ENCODE peak calls at places on chromosomes 13 and 19, in nine cellular contexts. P, L, H, W, C, F, Z, T and Q are unnamed samples.

GRCh38 chr19:29671393-29672076 is 6.3 kb downstream of the PLEKHF1 start:
- DNase-seq in W (peak), H (peak), L (peak), T (no peak), F (peak), Z (peak), C (no peak), P (no peak), Q (no peak)

GRCh38 chr19:4229179-4229931 is at the start of gene EBI3:
- DNase-seq in Z (no peak), L (peak), W (peak), H (peak), C (no peak), T (no peak), F (peak), P (no peak), Q (no peak)

GRCh38 chr13:40983269-40983668 is 35.8 kb downstream of the ELF1 start:
- DNase-seq in T (no peak), Z (no peak), L (no peak), H (no peak), W (no peak), F (no peak), C (no peak), P (no peak), Q (no peak)

GRCh38 chr13:101325423-101325822 is 90.9 kb downstream of the NALCN start:
- DNase-seq in C (no peak), Z (no peak), L (no peak), W (no peak), F (no peak), H (no peak), T (no peak), P (no peak), Q (no peak)

GRCh38 chr19:42290523-42291436 is 11.2 kb upstream of the PRR19 start:
- DNase-seq in Z (no peak), W (peak), L (no peak), F (no peak), C (peak), H (no peak), T (no peak), P (no peak), Q (peak)

GRCh38 chr13:76887070-76887563 is 912 bp upstream of the KCTD12 start:
- DNase-seq in C (no peak), T (no peak), Z (no peak), P (no peak), W (no peak), H (no peak), F (no peak), L (no peak), Q (peak)

GRCh38 chr13:106446011-106446410 is 89.5 kb downstream of the EFNB2 start:
- DNase-seq in H (no peak), W (no peak), F (no peak), T (no peak), C (no peak), L (no peak), Z (no peak), P (no peak), Q (no peak)

GRCh38 chr13:20740021-20740420 is 33.7 kb downstream of the EEF1AKMT1 start:
- DNase-seq in P (no peak), L (no peak), H (no peak), W (no peak), T (no peak), F (no peak), Z (no peak), C (no peak), Q (no peak)

GRCh38 chr13:75870397-75870801 is 234.3 kb downstream of the LMO7 start:
- DNase-seq in L (no peak), T (no peak), Z (no peak), F (peak), P (no peak), H (no peak), C (no peak), W (peak), Q (no peak)

GRCh38 chr13:113448545-113448884 is 4.8 kb downstream of the ADPRHL1 start:
- DNase-seq in L (peak), C (no peak), Z (peak), F (peak), P (no peak), T (no peak), H (peak), W (no peak), Q (no peak)

GRCh38 chr19:18306903-18307681 is 15.8 kb downstream of the LSM4 start:
- DNase-seq in T (no peak), W (no peak), F (no peak), C (no peak), P (no peak), L (no peak), H (no peak), Z (no peak), Q (peak)
- TF ChIP-seq CTCF in T (peak), W (no peak), F (no peak), C (no peak), P (no peak), L (no peak), H (peak), Z (no peak), Q (no peak)

DNA sequence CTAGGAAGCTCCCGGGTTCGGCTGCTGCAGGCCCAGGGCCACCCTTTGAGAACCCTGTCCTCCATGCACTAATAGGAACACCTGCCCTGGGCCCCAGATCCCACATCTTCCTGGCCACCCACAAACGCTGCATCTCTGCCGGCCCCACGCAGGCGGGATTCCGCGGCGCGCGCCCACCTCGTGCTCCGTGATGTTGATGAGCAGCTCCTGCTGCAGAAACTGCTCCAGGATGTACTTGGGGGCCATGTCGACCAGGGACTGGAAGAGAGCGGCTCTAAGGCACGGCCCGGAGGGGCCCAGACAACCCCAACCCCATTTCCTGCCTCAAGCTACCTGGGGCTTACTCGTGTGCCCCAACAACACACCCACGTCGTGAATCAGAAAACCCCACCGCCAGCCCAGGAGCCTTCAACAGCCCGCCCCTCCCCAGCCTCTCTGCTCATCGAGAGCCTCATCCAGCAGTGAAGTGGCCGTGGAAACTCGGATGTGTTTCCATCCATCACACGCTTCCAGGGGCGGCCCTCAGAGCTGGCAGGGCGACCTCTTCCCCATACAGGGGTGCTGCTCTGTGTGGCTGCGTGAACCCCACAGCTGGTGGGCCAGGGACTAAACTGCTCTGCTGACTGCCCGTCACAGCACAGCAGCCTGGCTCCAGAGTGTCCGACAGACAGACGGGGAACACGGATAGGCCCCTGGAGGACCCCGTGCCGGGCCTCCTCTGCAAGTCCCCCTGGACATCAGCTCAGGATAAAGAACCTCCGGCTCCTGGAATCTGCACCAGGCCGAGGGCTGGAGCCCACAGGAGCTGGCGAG is 4.2 kb downstream of the POLR2E start:
- DNase-seq in P (no peak), W (no peak), C (no peak), Z (no peak), H (no peak), F (no peak), T (no peak), L (no peak), Q (no peak)
- TF ChIP-seq EP300 in P (no peak), W (no peak), C (no peak), Z (no peak), H (no peak), F (no peak), T (no peak), L (no peak), Q (no peak)

DNA sequence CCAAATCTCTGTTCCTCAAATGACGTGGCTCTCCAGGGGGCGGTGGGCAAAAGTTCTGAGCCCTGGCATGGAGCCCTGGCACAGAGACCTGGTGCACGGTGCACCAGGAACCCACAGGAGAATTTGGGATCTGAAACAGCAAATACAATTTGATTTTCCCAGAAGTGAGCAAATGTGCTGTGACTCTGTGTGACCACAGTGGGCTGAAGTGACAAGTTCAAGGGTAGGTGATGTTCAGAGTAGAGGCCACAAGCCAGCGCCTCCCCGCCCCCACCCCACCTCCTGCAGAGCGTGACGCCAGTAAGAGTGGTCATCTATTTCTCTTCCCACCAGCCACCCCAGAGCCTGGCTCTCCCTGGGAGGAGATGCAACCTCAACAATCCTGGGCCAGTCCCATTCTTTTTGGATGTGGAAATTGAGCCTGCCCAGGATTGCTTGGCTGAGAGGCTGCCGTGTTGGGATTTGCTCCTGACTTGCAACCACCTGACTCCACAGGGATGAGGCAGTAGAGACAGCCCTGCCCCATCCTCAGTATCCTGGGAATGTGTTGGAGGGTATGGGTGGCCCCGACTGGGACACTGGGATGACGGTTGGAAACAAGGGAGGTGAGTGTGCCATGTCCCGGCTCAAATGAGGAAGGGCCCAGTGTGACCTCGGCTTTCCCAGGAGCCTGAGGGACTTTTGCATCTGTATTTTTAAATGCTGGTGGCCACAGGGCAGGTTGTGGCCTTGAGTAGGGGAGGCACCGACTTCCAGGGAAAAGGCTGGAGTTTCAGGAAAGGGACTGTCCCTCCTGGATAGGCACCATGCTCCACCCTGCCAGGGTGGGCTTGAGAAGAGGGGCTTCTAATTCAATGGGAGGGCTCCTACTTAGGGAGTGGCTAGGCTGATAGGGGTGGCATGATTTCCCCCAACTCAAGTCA is 11.0 kb upstream of the BCL3 start:
- DNase-seq in T (no peak), F (peak), P (no peak), H (no peak), C (no peak), L (peak), W (peak), Z (no peak), Q (no peak)
- TF ChIP-seq POLR2A in T (no peak), F (no peak), P (no peak), H (no peak), C (no peak), L (no peak), W (peak), Z (no peak), Q (no peak)

DNA sequence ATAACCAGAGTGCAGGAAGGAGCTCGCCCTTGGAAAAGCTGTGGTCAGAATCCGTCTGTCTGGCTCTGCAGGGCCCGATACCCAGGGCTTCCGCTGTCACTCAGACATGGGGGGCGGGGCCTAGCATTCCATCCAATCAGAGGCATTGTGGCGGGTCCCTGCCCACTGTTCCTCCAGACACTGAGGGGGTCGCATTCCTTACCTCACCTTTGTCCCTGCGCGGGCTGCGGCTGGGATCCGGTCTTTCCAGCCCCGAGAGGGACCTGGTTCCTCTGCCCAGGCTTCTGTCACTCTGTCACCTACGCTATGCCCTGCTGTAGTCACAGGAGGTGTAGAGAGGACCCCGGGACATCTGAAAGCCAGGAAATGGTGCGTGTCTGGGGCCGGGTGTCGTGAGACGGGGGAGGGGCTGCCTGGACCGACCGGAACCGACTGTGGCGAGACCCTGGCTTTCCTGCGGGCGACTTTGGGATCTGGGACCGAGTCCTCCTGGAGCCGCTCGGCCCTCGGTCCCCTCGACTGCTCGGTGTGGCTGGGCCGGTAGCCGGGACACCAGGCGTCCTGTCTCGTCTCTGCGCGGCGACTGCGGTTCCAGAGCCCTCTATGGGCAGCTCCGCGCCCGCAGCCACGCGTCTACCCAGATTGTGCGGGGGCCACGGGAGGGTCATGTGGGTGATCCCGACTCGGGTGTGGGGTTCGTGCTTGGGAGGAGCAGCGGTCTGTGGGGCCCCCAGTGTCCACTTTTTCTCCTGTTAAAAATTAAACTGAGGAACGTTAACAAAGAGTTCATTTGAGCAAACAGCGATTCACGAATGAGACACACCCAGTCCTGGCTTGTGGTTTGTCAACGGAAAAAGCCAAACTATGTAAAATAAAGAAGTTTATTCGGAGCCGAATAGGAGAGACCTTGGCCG is at the start of gene ZNF69:
- DNase-seq in Z (peak), F (peak), H (peak), P (peak), W (no peak), T (peak), L (peak), C (peak), Q (peak)
- TF ChIP-seq CTCF in Z (no peak), F (peak), H (no peak), P (no peak), W (no peak), T (peak), L (peak), C (no peak), Q (no peak)

DNA sequence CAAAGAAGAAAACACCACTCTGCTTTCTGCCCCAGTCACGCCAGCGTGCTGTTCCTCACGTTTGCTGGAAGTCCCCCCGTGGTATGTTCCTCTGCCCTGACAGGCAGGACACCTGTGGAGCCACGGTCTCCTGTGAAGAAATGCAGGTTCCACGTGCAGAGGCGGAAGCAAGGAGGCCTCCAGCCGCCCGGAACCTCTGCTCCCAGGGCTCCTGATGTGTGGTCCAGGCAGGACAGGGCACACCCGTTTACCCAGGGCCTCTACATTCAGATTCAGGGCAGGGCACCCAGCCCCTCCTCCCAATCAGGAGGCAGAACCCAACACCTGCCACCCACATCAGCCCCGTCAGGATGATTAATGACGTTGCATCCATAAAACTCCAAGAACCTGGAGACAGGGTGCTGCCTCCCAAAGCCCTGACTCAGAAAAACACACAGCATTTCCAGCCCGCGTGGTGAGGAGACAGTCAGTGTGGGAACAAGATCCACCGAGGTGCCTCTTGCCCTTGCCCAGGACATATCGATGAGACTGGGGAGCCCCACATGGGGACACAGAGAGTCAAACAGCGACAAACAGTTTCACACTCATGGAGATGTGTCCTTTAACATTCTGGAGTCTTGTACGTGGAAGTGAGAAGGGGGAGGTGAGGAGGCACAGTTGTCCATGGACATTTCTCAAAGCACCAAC is 76.2 kb downstream of the COL4A1 start:
- DNase-seq in T (no peak), C (no peak), P (no peak), W (no peak), Z (no peak), L (no peak), H (no peak), F (no peak), Q (no peak)
- TF ChIP-seq EP300 in T (no peak), C (no peak), P (no peak), W (no peak), Z (no peak), L (no peak), H (no peak), F (no peak), Q (no peak)

GRCh38 chr13:102586615-102587014 is 10.2 kb upstream of the TPP2 start:
- DNase-seq in P (no peak), T (no peak), Z (no peak), W (no peak), H (no peak), C (no peak), L (no peak), F (no peak), Q (no peak)

GRCh38 chr13:102584423-102584822 is 12.4 kb upstream of the TPP2 start:
- DNase-seq in H (no peak), W (no peak), C (no peak), F (peak), P (no peak), Z (no peak), T (no peak), L (no peak), Q (no peak)

GRCh38 chr13:102582256-102582655 is 14.5 kb upstream of the TPP2 start:
- DNase-seq in C (no peak), P (no peak), Z (no peak), F (no peak), W (no peak), H (no peak), T (no peak), L (no peak), Q (no peak)

GRCh38 chr13:102580552-102581169 is 16.1 kb upstream of the TPP2 start:
- DNase-seq in P (no peak), Z (no peak), T (no peak), H (no peak), L (no peak), C (no peak), W (peak), F (peak), Q (no peak)
- TF ChIP-seq POLR2A in P (no peak), Z (no peak), T (no peak), H (no peak), L (no peak), C (no peak), W (no peak), F (no peak), Q (no peak)

DNA sequence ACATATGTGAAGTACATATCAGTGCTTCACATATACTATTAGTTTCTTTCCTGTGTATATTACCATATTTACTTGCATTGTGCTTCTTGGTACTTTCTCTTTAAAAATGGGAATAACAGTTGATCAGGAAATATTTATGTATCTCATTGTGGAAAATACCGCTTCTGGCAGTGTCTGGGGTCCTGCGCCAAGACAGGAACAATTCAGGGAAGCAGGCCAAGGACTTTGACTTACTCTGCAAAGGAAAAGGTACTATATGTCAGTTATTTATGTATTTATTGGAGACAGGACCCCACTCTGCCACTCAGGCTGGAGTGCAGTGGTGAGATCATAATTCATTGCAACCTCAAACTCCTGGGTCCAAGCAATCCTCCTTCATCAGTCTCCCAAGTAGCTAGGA is 57.7 kb upstream of the NBEA start:
- DNase-seq in H (no peak), W (no peak), P (no peak), L (no peak), T (no peak), C (no peak), F (no peak), Z (no peak), Q (no peak)
- TF ChIP-seq CTCF in H (no peak), W (no peak), P (no peak), L (no peak), T (no peak), C (no peak), F (no peak), Z (no peak), Q (no peak)

GRCh38 chr19:45489216-45489855 is 7.5 kb downstream of the RTN2 start:
- DNase-seq in C (no peak), Z (no peak), F (no peak), L (no peak), P (no peak), H (no peak), W (no peak), T (no peak), Q (no peak)

GRCh38 chr19:45495178-45495577 is 1.7 kb downstream of the RTN2 start:
- DNase-seq in W (no peak), Z (no peak), T (no peak), F (no peak), L (no peak), C (no peak), H (no peak), P (no peak), Q (no peak)

GRCh38 chr19:45492137-45492626 is 4.7 kb downstream of the RTN2 start:
- DNase-seq in P (no peak), C (no peak), Z (no peak), F (no peak), W (no peak), H (no peak), T (no peak), L (no peak), Q (no peak)

GRCh38 chr19:45494261-45494916 is 2.5 kb downstream of the RTN2 start:
- DNase-seq in W (no peak), P (no peak), C (no peak), F (no peak), H (no peak), L (no peak), T (no peak), Z (no peak), Q (no peak)

GRCh38 chr19:45492627-45493470 is 4.0 kb downstream of the RTN2 start:
- DNase-seq in F (peak), H (peak), Z (no peak), P (no peak), T (no peak), C (no peak), L (peak), W (peak), Q (no peak)
- TF ChIP-seq EP300 in F (no peak), H (no peak), Z (no peak), P (no peak), T (no peak), C (no peak), L (no peak), W (no peak), Q (no peak)

GRCh38 chr19:19865750-19866598 is at the start of gene ZNF253:
- DNase-seq in Z (peak), C (peak), P (peak), H (peak), F (peak), W (peak), L (peak), T (peak), Q (peak)
- TF ChIP-seq POLR2A in Z (peak), C (peak), P (peak), H (peak), F (peak), W (no peak), L (peak), T (peak), Q (peak)